ENCODE peak calls at places on chromosomes 12 and 14, in eight cellular contexts. G is tibial artery, B is testis, Z is endodermal cell, Q is HCT116, C is mammary epithelial cell, J is stomach, M is ovary. S is an unnamed sample. For H3K36me3, the result is how much of the 10 kb centered on the place peaks cover.

GRCh38 chr12:107319536-107320030 is 226.2 kb upstream of the CRY1 start:
- DNase-seq in Q (no peak), C (peak), B (no peak), Z (no peak), J (no peak), G (no peak), M (no peak), S (no peak)

GRCh38 chr14:75985618-75986438 is at the start of gene IFT43:
- DNase-seq in Q (peak), B (peak), M (peak), G (peak), C (peak), Z (peak), J (peak), S (peak)

GRCh38 chr14:72270341-72270740 is 338.1 kb downstream of the RGS6 start:
- DNase-seq in M (no peak), J (no peak), Z (no peak), Q (no peak), C (no peak), B (no peak), G (no peak), S (no peak)

GRCh38 chr12:100128509-100128908 is 14.2 kb downstream of the BLTP3B start:
- DNase-seq in Q (no peak), Z (peak), M (peak), B (no peak), J (no peak), C (peak), G (peak), S (no peak)

GRCh38 chr14:92039073-92039719 is 663 bp downstream of the TRIP11 start:
- DNase-seq in C (peak), G (no peak), M (no peak), B (peak), Z (peak), J (no peak), Q (peak), S (no peak)

GRCh38 chr12:121495746-121496145 is 85.1 kb downstream of the KDM2B start:
- DNase-seq in Z (no peak), M (no peak), J (no peak), G (no peak), Q (no peak), B (no peak), C (no peak), S (no peak)

GRCh38 chr12:6766651-6767300 is 613 bp downstream of the PTMS start:
- DNase-seq in Z (peak), C (peak), Q (no peak), J (peak), G (peak), M (peak), B (peak), S (peak)

GRCh38 chr12:106673151-106673550 is 90.3 kb downstream of the RFX4 start:
- DNase-seq in J (no peak), B (no peak), Q (no peak), M (no peak), G (no peak), C (no peak), Z (peak), S (no peak)

GRCh38 chr12:18454330-18454729 is 193.0 kb downstream of the PIK3C2G start:
- DNase-seq in C (no peak), Q (no peak), J (no peak), Z (peak), G (no peak), B (no peak), M (no peak), S (no peak)

GRCh38 chr12:118780939-118781338 is 200.4 kb upstream of the SRRM4 start:
- DNase-seq in C (no peak), Q (no peak), Z (no peak), B (no peak), G (no peak), M (no peak), J (no peak), S (no peak)

GRCh38 chr12:47903927-47904646 is 707 bp downstream of the VDR start:
- DNase-seq in B (peak), J (peak), C (peak), M (peak), Q (peak), Z (peak), G (peak), S (peak)

GRCh38 chr12:82314406-82314892 is 43.7 kb downstream of the CCDC59 start:
- DNase-seq in G (no peak), J (peak), C (peak), Z (peak), M (no peak), B (no peak), Q (no peak), S (no peak)

GRCh38 chr14:99212646-99213045 is 59.4 kb downstream of the BCL11B start:
- DNase-seq in M (no peak), G (no peak), Q (no peak), B (no peak), C (no peak), J (no peak), Z (no peak), S (no peak)

GRCh38 chr12:64039285-64039871 is 182.7 kb downstream of the KICS2 start:
- DNase-seq in J (peak), C (peak), M (no peak), Q (no peak), G (no peak), B (no peak), Z (no peak), S (no peak)

GRCh38 chr14:65958664-65959562 is 527.3 kb upstream of the CCDC196 start:
- DNase-seq in G (no peak), Q (peak), M (no peak), J (no peak), B (no peak), C (no peak), Z (no peak), S (no peak)

GRCh38 chr12:18643673-18644072 is 94.1 kb downstream of the PLCZ1 start:
- DNase-seq in J (no peak), Q (no peak), Z (no peak), B (no peak), M (peak), G (no peak), C (no peak), S (no peak)

GRCh38 chr12:130081420-130081819 is 80.8 kb upstream of the FZD10 start:
- DNase-seq in B (no peak), C (no peak), M (no peak), G (no peak), J (no peak), Z (no peak), Q (no peak), S (no peak)

GRCh38 chr14:100748944-100749343 is 22.3 kb downstream of the DLK1 start:
- DNase-seq in B (no peak), Q (no peak), Z (peak), G (peak), J (no peak), M (no peak), C (no peak), S (no peak)

DNA sequence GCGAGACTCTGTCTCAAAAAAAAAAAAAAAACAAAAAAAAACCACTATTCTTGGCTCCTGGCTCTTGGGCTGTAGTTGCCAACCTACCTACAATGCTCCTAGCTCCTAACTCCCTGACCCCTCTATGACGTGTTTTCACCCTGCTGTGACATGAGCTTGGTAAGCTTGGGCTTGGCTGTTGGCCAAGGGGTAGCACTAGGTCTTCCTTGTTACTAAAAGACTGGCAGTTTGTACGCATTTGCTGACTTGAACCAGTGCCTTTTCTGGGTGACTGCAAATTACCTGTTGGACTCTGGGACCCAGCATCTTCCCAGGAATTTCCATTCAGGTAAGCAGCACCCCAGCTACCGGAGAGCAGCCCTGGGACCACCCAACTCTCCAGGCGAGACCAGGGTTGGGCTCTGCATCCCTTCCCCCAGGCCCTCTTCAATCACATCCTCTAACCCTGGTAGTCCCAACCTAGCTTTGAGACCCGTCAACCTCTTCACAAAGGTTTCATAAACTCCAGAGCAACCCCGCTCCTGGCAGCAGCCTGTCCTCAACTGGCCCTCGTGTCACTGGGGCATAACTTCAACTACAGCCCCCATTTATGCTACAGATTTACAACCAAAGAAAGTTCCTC is 8.3 kb downstream of the CDK2AP1 start:
- DNase-seq in J (no peak), Z (no peak), G (no peak), B (no peak), M (no peak), C (no peak), Q (no peak), S (no peak)
- TF ChIP-seq CTCF in J (no peak), Z (no peak), G (no peak), B (no peak), M (no peak), C (no peak), Q (no peak), S (no peak)

GRCh38 chr14:70359076-70359424 is 433 bp downstream of the COX16 start:
- DNase-seq in G (no peak), Q (no peak), Z (no peak), M (no peak), C (no peak), B (no peak), J (peak), S (no peak)
- H3K36me3 ChIP-seq in G (under half), Q (under half), Z (under half), M (under half), C (under half), B (under half), J (under half), S (under half)

GRCh38 chr14:35965425-35965824 is 139.3 kb downstream of the BRMS1L start:
- DNase-seq in Q (no peak), B (no peak), J (no peak), M (no peak), G (no peak), Z (no peak), C (no peak), S (no peak)

GRCh38 chr14:35964736-35965135 is 138.6 kb downstream of the BRMS1L start:
- DNase-seq in G (no peak), B (no peak), Z (no peak), Q (no peak), J (no peak), C (no peak), M (no peak), S (no peak)

GRCh38 chr14:35961697-35962274 is 135.6 kb downstream of the BRMS1L start:
- DNase-seq in B (no peak), J (no peak), Z (no peak), M (no peak), Q (no peak), G (no peak), C (no peak), S (no peak)

GRCh38 chr14:35959835-35960234 is 133.7 kb downstream of the BRMS1L start:
- DNase-seq in M (no peak), Q (no peak), Z (no peak), C (no peak), J (no peak), G (no peak), B (no peak), S (no peak)

GRCh38 chr14:35963209-35963608 is 137.1 kb downstream of the BRMS1L start:
- DNase-seq in C (no peak), Q (peak), B (no peak), G (no peak), Z (no peak), J (no peak), M (no peak), S (no peak)
- TF ChIP-seq CTCF in C (peak), Q (peak), B (no peak), G (no peak), Z (peak), J (no peak), M (no peak), S (no peak)

DNA sequence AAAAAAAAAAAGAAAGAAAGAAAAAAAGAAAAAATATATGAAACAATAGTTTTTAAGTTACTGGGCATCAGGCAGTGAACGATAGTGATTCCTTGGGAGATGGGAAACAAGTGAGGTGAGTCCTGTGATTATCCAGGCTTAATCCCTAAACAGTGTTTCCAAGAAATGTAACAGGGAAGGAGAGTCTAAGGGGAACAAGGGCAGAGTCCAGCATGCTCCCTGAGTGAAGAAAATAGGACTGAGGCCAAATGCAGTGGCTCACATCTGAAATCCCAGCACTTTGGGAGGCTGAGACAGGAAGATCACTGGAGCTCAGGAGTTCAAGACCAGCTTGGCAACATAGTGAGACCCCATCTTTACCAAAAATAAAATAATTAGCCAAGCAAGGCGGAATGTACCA is 40.7 kb downstream of the R3HDM2 start:
- DNase-seq in B (no peak), C (no peak), Z (no peak), Q (no peak), M (no peak), J (no peak), G (no peak), S (no peak)
- H3K36me3 ChIP-seq in B (under half), C (under half), Z (under half), Q (under half), M (under half), J (half or more), G (under half), S (under half)

GRCh38 chr12:44976246-44976645 is 74.7 kb downstream of the DBX2 start:
- DNase-seq in J (no peak), Q (no peak), C (no peak), G (no peak), Z (no peak), M (no peak), B (no peak), S (no peak)

GRCh38 chr12:44968960-44969359 is 81.9 kb downstream of the DBX2 start:
- DNase-seq in Z (no peak), G (no peak), M (no peak), B (no peak), Q (no peak), J (no peak), C (no peak), S (no peak)

GRCh38 chr12:44972746-44973421 is 78.0 kb downstream of the DBX2 start:
- DNase-seq in G (no peak), Q (peak), Z (peak), M (no peak), B (peak), J (no peak), C (peak), S (no peak)
- TF ChIP-seq CTCF in G (no peak), Q (peak), Z (peak), M (no peak), B (no peak), J (no peak), C (peak), S (no peak)

GRCh38 chr12:76391461-76391860 is 43.2 kb upstream of the BBS10 start:
- DNase-seq in C (peak), Q (no peak), Z (no peak), M (no peak), J (no peak), B (no peak), G (no peak), S (no peak)

GRCh38 chr12:76383988-76384387 is 35.8 kb upstream of the BBS10 start:
- DNase-seq in Q (no peak), B (no peak), M (no peak), J (no peak), C (no peak), G (no peak), Z (no peak), S (no peak)

GRCh38 chr12:76384560-76384959 is 36.3 kb upstream of the BBS10 start:
- DNase-seq in J (no peak), Z (peak), B (no peak), C (no peak), Q (no peak), M (no peak), G (no peak), S (no peak)

GRCh38 chr12:76387614-76388013 is 39.4 kb upstream of the BBS10 start:
- DNase-seq in C (no peak), B (no peak), M (no peak), G (no peak), Q (no peak), J (no peak), Z (no peak), S (no peak)
- H3K36me3 ChIP-seq in C (under half), B (under half), M (under half), G (under half), Q (under half), J (half or more), Z (under half), S (under half)

GRCh38 chr12:87848248-87848868 is 180.8 kb downstream of the C12orf50 start:
- DNase-seq in C (peak), G (no peak), B (peak), M (no peak), Z (no peak), J (no peak), Q (peak), S (no peak)

GRCh38 chr12:87849074-87849473 is 180.1 kb downstream of the C12orf50 start:
- DNase-seq in J (no peak), Z (no peak), M (no peak), G (no peak), Q (no peak), C (no peak), B (no peak), S (no peak)

DNA sequence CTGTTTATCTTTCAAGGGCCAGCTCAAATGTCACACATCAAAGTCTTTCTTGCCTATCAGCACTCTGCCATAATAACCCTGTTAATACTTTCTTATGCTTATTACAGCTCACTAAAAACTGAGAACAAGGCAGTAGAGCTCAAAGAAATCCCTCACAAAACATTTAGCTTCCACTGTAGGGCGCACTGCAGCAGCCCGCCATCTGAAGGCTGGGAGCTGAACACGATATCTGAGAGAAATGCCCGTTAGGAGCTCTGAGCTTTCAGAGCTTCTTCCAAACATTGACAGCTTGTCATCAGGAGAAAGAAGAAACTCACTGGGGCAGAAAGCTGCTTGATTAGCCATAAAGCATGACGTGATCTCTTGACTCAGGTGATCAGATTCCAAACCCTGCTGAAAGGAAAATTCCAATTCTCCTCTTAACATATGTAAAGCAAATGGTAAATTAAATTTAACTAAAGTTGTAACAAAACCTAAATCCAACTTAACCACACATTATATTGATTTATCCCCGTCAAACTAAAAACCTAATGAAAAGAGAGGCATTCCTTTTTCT is 175.7 kb downstream of the C12orf50 start:
- DNase-seq in Z (peak), J (no peak), Q (no peak), M (no peak), B (no peak), C (no peak), G (no peak), S (no peak)
- TF ChIP-seq CTCF in Z (peak), J (no peak), Q (no peak), M (no peak), B (no peak), C (no peak), G (no peak), S (no peak)

GRCh38 chr12:132003846-132004245 is 54.1 kb downstream of the EP400 start:
- DNase-seq in M (no peak), Z (no peak), B (no peak), C (no peak), G (no peak), Q (no peak), J (no peak), S (no peak)
- H3K36me3 ChIP-seq in M (under half), Z (half or more), B (under half), C (under half), G (half or more), Q (under half), J (half or more), S (under half)

DNA sequence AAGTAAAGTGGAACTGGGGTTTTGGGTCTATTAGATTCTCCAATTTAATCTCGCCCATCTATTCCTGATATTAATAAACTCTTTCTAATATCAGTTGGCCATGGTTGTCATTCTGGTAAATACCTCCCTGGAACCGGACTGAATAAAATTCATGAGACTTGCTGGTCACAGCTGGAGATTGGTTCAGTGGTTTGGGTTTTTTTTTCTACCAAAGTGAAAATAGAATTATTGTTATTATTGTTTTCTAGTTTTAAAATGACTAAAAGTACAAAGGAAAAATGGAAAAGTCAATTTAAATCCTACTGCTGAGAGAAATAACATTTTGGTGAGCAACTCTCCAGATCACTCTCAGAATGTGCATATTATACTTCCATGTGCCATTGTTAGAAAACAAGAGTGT is 437.5 kb downstream of the ZFP36L1 start:
- DNase-seq in M (no peak), Q (no peak), B (no peak), C (no peak), Z (no peak), G (no peak), J (no peak), S (no peak)
- TF ChIP-seq CTCF in M (no peak), Q (no peak), B (no peak), C (no peak), Z (no peak), G (no peak), J (no peak), S (no peak)

DNA sequence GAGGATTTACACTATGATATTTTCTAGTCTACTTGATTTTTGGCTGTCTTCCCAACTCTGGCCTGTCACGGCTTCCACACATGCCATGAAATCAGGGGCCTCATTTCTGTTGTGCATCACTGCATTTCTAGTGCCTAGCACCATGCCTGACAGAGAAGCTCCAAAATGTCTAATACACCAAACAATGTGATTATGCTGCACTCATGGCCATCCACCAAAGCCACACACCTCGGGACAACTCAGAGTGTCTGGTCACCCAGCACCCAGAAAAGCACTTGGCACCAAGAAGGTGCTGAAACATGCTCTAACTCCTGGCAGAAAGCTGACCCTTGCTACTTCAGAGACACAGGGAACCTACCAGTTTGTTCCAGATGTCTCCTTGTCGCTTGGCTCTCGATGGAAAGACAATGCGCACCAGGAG is 11.3 kb downstream of the GCN1 start:
- DNase-seq in Z (no peak), C (no peak), Q (no peak), B (peak), G (no peak), M (no peak), J (no peak), S (no peak)
- H3K36me3 ChIP-seq in Z (half or more), C (under half), Q (half or more), B (under half), G (half or more), M (under half), J (half or more), S (under half)